ENCODE peak calls at places on chromosomes 4 and X, in five cellular contexts. Q is left colon; I is right lobe of liver; R is activated CD8-positive, alpha-beta memory T cell treated with anti-CD3 and anti-CD28 coated beads, Interleukin-2, amount 10 ng/mL, durations not matched to agents 7 days and 5 days; V is MCF 10A. L is an unnamed sample.
A peak's percentile ranks its signal among the peaks of the same experiment; 100 is the strongest.

GRCh38 chr4:143185253-143186107 is 763 bp downstream of the USP38 start:
- DNase-seq in Q (peak; percentile 39), I (peak; percentile 18), R (peak; percentile 62), V (peak; percentile 40), L (no peak)

GRCh38 chr4:1187182-1187581 is 14.8 kb upstream of the SPON2 start:
- DNase-seq in Q (no peak), I (no peak), R (peak; percentile 84), V (no peak), L (peak; percentile 27)

GRCh38 chr4:48337726-48338125 is 3.6 kb upstream of the SLAIN2 start:
- DNase-seq in Q (no peak), I (no peak), R (no peak), V (no peak), L (no peak)

GRCh38 chr4:159487284-159487747 is 384.4 kb downstream of the RAPGEF2 start:
- DNase-seq in Q (no peak), I (peak; percentile 29), R (peak; percentile 49), V (peak; percentile 85), L (peak; percentile 37)

GRCh38 chr4:7017446-7018048 is 25.6 kb upstream of the TADA2B start:
- DNase-seq in Q (no peak), I (no peak), R (no peak), V (no peak), L (no peak)

GRCh38 chr4:65510976-65511375 is 159.3 kb downstream of the EPHA5 start:
- DNase-seq in Q (no peak), I (no peak), R (no peak), V (peak; percentile 80), L (no peak)

GRCh38 chr4:40563401-40563800 is 66.3 kb downstream of the RBM47 start:
- DNase-seq in Q (no peak), I (no peak), R (no peak), V (no peak), L (no peak)

GRCh38 chr4:119783200-119783978 is 154.8 kb upstream of the PDE5A start:
- DNase-seq in Q (peak; percentile 25), I (peak; percentile 31), R (no peak), V (no peak), L (no peak)

GRCh38 chrX:80648023-80648422 is 161.7 kb downstream of the BRWD3 start:
- DNase-seq in Q (no peak), I (no peak), R (no peak), V (peak; percentile 6), L (no peak)

GRCh38 chr4:187396106-187396505 is 599.5 kb upstream of the ZFP42 start:
- DNase-seq in Q (no peak), I (no peak), R (no peak), V (no peak), L (no peak)

GRCh38 chr4:110106946-110107325 is 91.5 kb downstream of the ELOVL6 start:
- DNase-seq in Q (no peak), I (no peak), R (no peak), V (peak; percentile 54), L (no peak)

GRCh38 chrX:13080128-13080795 is 35.8 kb upstream of the FAM9C start:
- DNase-seq in Q (no peak), I (no peak), R (no peak), V (no peak), L (no peak)

GRCh38 chrX:100663651-100664050 is 19.7 kb downstream of the SRPX2 start:
- DNase-seq in Q (no peak), I (no peak), R (no peak), V (peak; percentile 26), L (no peak)

GRCh38 chr4:156322592-156322991 is 368.9 kb upstream of the CTSO start:
- DNase-seq in Q (no peak), I (no peak), R (no peak), V (peak; percentile 52), L (no peak)

GRCh38 chrX:46758956-46759644 is at the start of gene SLC9A7:
- DNase-seq in Q (peak; percentile 42), I (peak; percentile 82), R (peak; percentile 85), V (peak; percentile 75), L (peak; percentile 84)

GRCh38 chr4:2480649-2481048 is 11.7 kb downstream of the RNF4 start:
- DNase-seq in Q (no peak), I (no peak), R (no peak), V (no peak), L (no peak)

GRCh38 chrX:132216806-132217202 is 2.4 kb downstream of the RAP2C start:
- DNase-seq in Q (no peak), I (no peak), R (peak; percentile 47), V (peak; percentile 41), L (no peak)

GRCh38 chrX:16484338-16484737 is 165.6 kb upstream of the S100G start:
- DNase-seq in Q (no peak), I (no peak), R (peak; percentile 43), V (peak; percentile 91), L (no peak)

GRCh38 chr4:165873298-165874071 is 448 bp downstream of the TLL1 start:
- DNase-seq in Q (no peak), I (peak; percentile 46), R (no peak), V (peak; percentile 45), L (peak; percentile 31)

GRCh38 chr4:26242451-26242850 is 78.4 kb upstream of the RBPJ start:
- DNase-seq in Q (no peak), I (no peak), R (no peak), V (no peak), L (no peak)

GRCh38 chr4:128757712-128758111 is 51.8 kb upstream of the JADE1 start:
- DNase-seq in Q (no peak), I (no peak), R (no peak), V (peak; percentile 13), L (peak; percentile 43)

GRCh38 chrX:22135171-22135711 is 103.1 kb downstream of the PHEX start:
- DNase-seq in Q (no peak), I (no peak), R (no peak), V (peak; percentile 78), L (no peak)

GRCh38 chrX:18674788-18675735 is 3.2 kb upstream of the RS1 start:
- DNase-seq in Q (peak; percentile 56), I (peak; percentile 73), R (peak; percentile 79), V (peak; percentile 71), L (peak; percentile 74)

L was measured in stomach.